ENCODE peak calls at places on chromosomes 13 and 19, in ten cellular contexts. T, Z, R, A, C, J, E, H, U and Y are unnamed samples.
A peak's percentile ranks its signal among the peaks of the same experiment; 100 is the strongest.

GRCh38 chr13:74056829-74057564 is 77.2 kb downstream of the KLF12 start:
- DNase-seq in E (no peak), A (no peak), T (peak; percentile 59), H (no peak), Z (peak; percentile 62), U (no peak), C (no peak), J (no peak), R (no peak), Y (no peak)

GRCh38 chr19:20334760-20335159 is 167.7 kb downstream of the ZNF486 start:
- DNase-seq in J (no peak), C (no peak), E (no peak), R (no peak), U (no peak), T (no peak), A (no peak), H (no peak), Z (no peak), Y (no peak)

GRCh38 chr19:4089400-4089908 is 22.8 kb upstream of the ZBTB7A start:
- DNase-seq in T (no peak), R (no peak), H (no peak), U (no peak), E (no peak), C (peak; percentile 27), A (no peak), Z (no peak), J (no peak), Y (peak; percentile 25)

GRCh38 chr13:102517959-102518358 is 78.8 kb upstream of the TPP2 start:
- DNase-seq in H (no peak), R (no peak), T (no peak), U (no peak), C (no peak), J (no peak), Z (no peak), E (no peak), A (no peak), Y (no peak)

GRCh38 chr13:109755551-109755950 is 30.8 kb downstream of the IRS2 start:
- DNase-seq in A (no peak), R (no peak), C (no peak), Z (no peak), E (no peak), T (no peak), U (no peak), J (no peak), H (no peak), Y (no peak)

GRCh38 chr13:110799246-110800236 is 86.0 kb downstream of the ING1 start:
- DNase-seq in E (no peak), Z (no peak), C (no peak), U (peak; percentile 86), J (peak; percentile 46), H (no peak), R (no peak), A (peak; percentile 91), T (no peak), Y (no peak)

GRCh38 chr19:46426506-46427162 is 2.1 kb downstream of the PNMA8C start:
- DNase-seq in E (no peak), A (no peak), T (peak; percentile 75), C (no peak), U (peak; percentile 61), Z (peak; percentile 85), R (no peak), J (peak; percentile 75), H (no peak), Y (no peak)

GRCh38 chr19:35587326-35587725 is 1.4 kb downstream of the PMIS2 start:
- DNase-seq in H (no peak), T (no peak), R (no peak), E (no peak), C (no peak), A (no peak), J (no peak), U (no peak), Z (no peak), Y (no peak)

GRCh38 chr19:17020823-17021222 is 5.8 kb downstream of the CPAMD8 start:
- DNase-seq in H (no peak), U (no peak), Z (no peak), C (no peak), T (no peak), A (no peak), E (no peak), J (no peak), R (no peak), Y (no peak)

GRCh38 chr19:56671613-56671994 is at the start of gene ZNF835:
- DNase-seq in C (peak; percentile 45), Z (peak; percentile 99), J (peak; percentile 97), A (peak; percentile 22), H (peak; percentile 84), U (no peak), E (peak; percentile 95), R (peak; percentile 75), T (peak; percentile 99), Y (peak; percentile 63)

GRCh38 chr19:53849237-53849676 is 18.4 kb upstream of the MYADM start:
- DNase-seq in T (no peak), U (no peak), E (no peak), J (no peak), C (no peak), H (no peak), A (peak; percentile 74), R (no peak), Z (no peak), Y (no peak)

GRCh38 chr19:57807541-57807940 is 7.2 kb downstream of the ZNF552 start:
- DNase-seq in C (no peak), E (no peak), H (no peak), Z (no peak), R (no peak), A (no peak), T (no peak), U (no peak), J (no peak), Y (no peak)

GRCh38 chr13:46124531-46124966 is 19.7 kb upstream of the CPB2 start:
- DNase-seq in H (no peak), T (no peak), E (no peak), U (no peak), R (no peak), J (no peak), C (no peak), A (no peak), Z (no peak), Y (no peak)

GRCh38 chr13:61463027-61463426 is 47.4 kb upstream of the PCDH20 start:
- DNase-seq in Z (no peak), E (no peak), U (no peak), C (no peak), T (no peak), A (no peak), R (no peak), J (no peak), H (no peak), Y (no peak)

GRCh38 chr13:105538346-105538745 is 997.1 kb downstream of the EFNB2 start:
- DNase-seq in U (no peak), T (no peak), R (no peak), Z (no peak), H (no peak), E (no peak), A (no peak), C (no peak), J (no peak), Y (no peak)

GRCh38 chr13:99653526-99653925 is 152.3 kb downstream of the TM9SF2 start:
- DNase-seq in E (no peak), T (no peak), A (no peak), R (no peak), H (no peak), J (no peak), U (no peak), C (no peak), Z (no peak), Y (no peak)

GRCh38 chr13:69677343-69677742 is 430.3 kb upstream of the ATXN8OS start:
- DNase-seq in T (no peak), U (no peak), H (no peak), C (no peak), E (no peak), J (no peak), Z (no peak), R (no peak), A (no peak), Y (no peak)

GRCh38 chr19:50728084-50728737 is 5.0 kb downstream of the CLEC11A start:
- DNase-seq in C (no peak), J (peak; percentile 84), E (no peak), T (peak; percentile 81), Z (peak; percentile 88), H (no peak), A (peak; percentile 51), R (peak; percentile 75), U (no peak), Y (no peak)

GRCh38 chr19:14112051-14112808 is 5.3 kb downstream of the PRKACA start:
- DNase-seq in R (no peak), T (peak; percentile 53), E (no peak), H (no peak), J (no peak), U (no peak), A (no peak), Z (peak; percentile 73), C (no peak), Y (no peak)

GRCh38 chr13:42561752-42562467 is 12.0 kb upstream of the TNFSF11 start:
- DNase-seq in J (no peak), A (no peak), R (peak; percentile 31), H (no peak), E (no peak), C (no peak), T (no peak), Z (no peak), U (no peak), Y (no peak)

GRCh38 chr19:18466354-18466753 is 28.4 kb upstream of the ISYNA1 start:
- DNase-seq in C (no peak), U (no peak), A (no peak), Z (no peak), J (no peak), T (no peak), H (no peak), R (no peak), E (no peak), Y (no peak)

GRCh38 chr19:16096281-16096855 is 15.3 kb upstream of the RAB8A start:
- DNase-seq in T (no peak), A (no peak), U (no peak), Z (no peak), C (no peak), J (no peak), H (no peak), E (no peak), R (no peak), Y (no peak)

GRCh38 chr19:41422955-41423354 is 4.2 kb downstream of the B3GNT8 start:
- DNase-seq in R (no peak), J (no peak), C (no peak), T (no peak), U (no peak), A (no peak), H (no peak), E (no peak), Z (no peak), Y (no peak)

GRCh38 chr19:48858984-48859710 is 9.3 kb downstream of the PLEKHA4 start:
- DNase-seq in Z (peak; percentile 78), A (no peak), H (peak; percentile 76), E (no peak), T (peak; percentile 60), R (peak; percentile 84), J (no peak), U (no peak), C (peak; percentile 68), Y (peak; percentile 59)

GRCh38 chr19:29666634-29667389 is 1.6 kb downstream of the PLEKHF1 start:
- DNase-seq in U (no peak), A (peak; percentile 80), R (no peak), H (no peak), T (peak; percentile 74), E (peak; percentile 86), Z (peak; percentile 83), J (no peak), C (no peak), Y (no peak)

GRCh38 chr19:33503791-33504444 is 17.7 kb downstream of the PEPD start:
- DNase-seq in T (no peak), R (no peak), H (no peak), J (no peak), Z (no peak), E (no peak), C (no peak), A (no peak), U (no peak), Y (no peak)

GRCh38 chr13:29125145-29125933 is 305.2 kb downstream of the MTUS2 start:
- DNase-seq in H (no peak), A (no peak), C (no peak), R (no peak), T (no peak), Z (no peak), E (no peak), J (no peak), U (no peak), Y (no peak)

GRCh38 chr13:36282818-36283432 is 14.7 kb downstream of the CCDC169 start:
- DNase-seq in U (peak; percentile 4), Z (no peak), C (no peak), T (no peak), J (no peak), R (no peak), H (no peak), E (no peak), A (peak; percentile 26), Y (no peak)